ENCODE peak calls at places on chromosomes 2 and 18, in eight cellular contexts. V is retina; C is D341Med; F is T-helper 2 cell treated with Interferon-gamma antibody and Interleukin-4, amounts not matched to agents 5 μg/mL and 100 μg/mL, for 36 hours; X is right lobe of liver; U is NCI-H446; H is caudate nucleus; S is mesothelial cell of epicardium. B is an unnamed sample.

GRCh38 chr2:151262629-151263028 is 966 bp upstream of the RBM43 start:
- DNase-seq in V (no peak), C (no peak), F (no peak), X (peak), U (no peak), H (no peak), S (no peak), B (no peak)

GRCh38 chr2:206556357-206556949 is 85.8 kb upstream of the FAM237A start:
- DNase-seq in V (no peak), C (peak), F (no peak), X (no peak), U (peak), H (no peak), S (no peak), B (no peak)

GRCh38 chr2:201977651-201978050 is 56.0 kb upstream of the FZD7 start:
- DNase-seq in V (no peak), C (no peak), F (no peak), X (no peak), U (no peak), H (no peak), S (no peak), B (no peak)

GRCh38 chr2:62435720-62436119 is 70.3 kb downstream of the TMEM17 start:
- DNase-seq in V (no peak), C (no peak), F (no peak), X (no peak), U (no peak), H (no peak), S (no peak), B (no peak)

GRCh38 chr2:192218347-192218746 is 23.6 kb upstream of the TMEFF2 start:
- DNase-seq in V (no peak), C (no peak), F (no peak), X (no peak), U (no peak), H (no peak), S (no peak), B (no peak)

GRCh38 chr2:23705771-23706612 is 220.9 kb downstream of the ATAD2B start:
- DNase-seq in V (no peak), C (no peak), F (no peak), X (no peak), U (no peak), H (no peak), S (no peak), B (no peak)

GRCh38 chr18:9017900-9018217 is 84.6 kb upstream of the NDUFV2 start:
- DNase-seq in V (no peak), C (no peak), F (no peak), X (no peak), U (no peak), H (no peak), S (no peak), B (no peak)

GRCh38 chr2:63692002-63692606 is 103.3 kb downstream of the MDH1 start:
- DNase-seq in V (peak), C (peak), F (no peak), X (no peak), U (peak), H (no peak), S (no peak), B (no peak)

GRCh38 chr18:79680891-79681339 is 1.3 kb downstream of the CTDP1 start:
- DNase-seq in V (no peak), C (no peak), F (no peak), X (no peak), U (no peak), H (no peak), S (no peak), B (no peak)

GRCh38 chr2:59690849-59691248 is 862.6 kb downstream of the BCL11A start:
- DNase-seq in V (no peak), C (no peak), F (no peak), X (no peak), U (no peak), H (no peak), S (no peak), B (no peak)

GRCh38 chr2:20212459-20212870 is 12.5 kb downstream of the SDC1 start:
- DNase-seq in V (peak), C (no peak), F (no peak), X (no peak), U (no peak), H (no peak), S (peak), B (no peak)

GRCh38 chr2:65353927-65354326 is 78.5 kb downstream of the SPRED2 start:
- DNase-seq in V (no peak), C (no peak), F (no peak), X (no peak), U (peak), H (no peak), S (no peak), B (no peak)

B was measured in stomach.